ENCODE peak calls at places on chromosome 1, in four cellular contexts. K, D, X and R are unnamed samples.

GRCh38 chr1:234583755-234584430 is 26.1 kb downstream of the IRF2BP2 start:
- DNase-seq in K (no peak), D (no peak), X (peak; percentile 60), R (no peak)

GRCh38 chr1:224435318-224435763 is 744 bp upstream of the WDR26 start:
- DNase-seq in K (no peak), D (no peak), X (no peak), R (peak; percentile 41)

GRCh38 chr1:235999259-235999925 is 65.5 kb downstream of the NID1 start:
- DNase-seq in K (peak; percentile 33), D (peak; percentile 58), X (no peak), R (peak; percentile 57)

GRCh38 chr1:156815851-156816536 is 654 bp downstream of the SH2D2A start:
- DNase-seq in K (peak; percentile 16), D (no peak), X (no peak), R (no peak)

GRCh38 chr1:55141295-55141893 is 73.8 kb downstream of the USP24 start:
- DNase-seq in K (no peak), D (no peak), X (no peak), R (no peak)

GRCh38 chr1:44048816-44049215 is 17.6 kb upstream of the SLC6A9 start:
- DNase-seq in K (no peak), D (no peak), X (no peak), R (no peak)

GRCh38 chr1:20429296-20429695 is 56.7 kb downstream of the CAMK2N1 start:
- DNase-seq in K (no peak), D (no peak), X (no peak), R (no peak)

GRCh38 chr1:211549092-211549749 is 29.7 kb downstream of the SLC30A1 start:
- DNase-seq in K (no peak), D (no peak), X (peak; percentile 18), R (no peak)

GRCh38 chr1:248098529-248098928 is 3.5 kb downstream of the OR2L13 start:
- DNase-seq in K (no peak), D (no peak), X (no peak), R (no peak)

GRCh38 chr1:154975409-154976205 is 1.1 kb downstream of the CKS1B start:
- DNase-seq in K (peak; percentile 34), D (no peak), X (peak; percentile 55), R (peak; percentile 75)

GRCh38 chr1:236066828-236067386 is 2.0 kb upstream of the NID1 start:
- DNase-seq in K (peak; percentile 25), D (peak; percentile 52), X (peak; percentile 43), R (peak; percentile 53)

GRCh38 chr1:163585796-163586195 is 264.0 kb downstream of the NUF2 start:
- DNase-seq in K (no peak), D (no peak), X (no peak), R (no peak)

GRCh38 chr1:16012590-16013219 is 5.1 kb downstream of the HSPB7 start:
- DNase-seq in K (peak; percentile 31), D (peak; percentile 15), X (peak; percentile 88), R (peak; percentile 34)

GRCh38 chr1:24720152-24720551 is 25.1 kb upstream of the CLIC4 start:
- DNase-seq in K (no peak), D (no peak), X (peak; percentile 42), R (no peak)

GRCh38 chr1:162562452-162562828 is 918 bp downstream of the UAP1 start:
- DNase-seq in K (no peak), D (no peak), X (no peak), R (no peak)

GRCh38 chr1:205518616-205519540 is 14.4 kb downstream of the CDK18 start:
- DNase-seq in K (no peak), D (no peak), X (peak; percentile 82), R (no peak)

GRCh38 chr1:17586172-17586963 is 46.9 kb downstream of the ARHGEF10L start:
- DNase-seq in K (no peak), D (no peak), X (no peak), R (no peak)

GRCh38 chr1:148367596-148367995 is 115.5 kb downstream of the PPIAL4G start:
- DNase-seq in K (no peak), D (no peak), X (no peak), R (no peak)

GRCh38 chr1:85596531-85596930 is 16.0 kb downstream of the CCN1 start:
- DNase-seq in K (no peak), D (no peak), X (no peak), R (no peak)

GRCh38 chr1:169048043-169048442 is 58.4 kb upstream of the ATP1B1 start:
- DNase-seq in K (no peak), D (no peak), X (no peak), R (no peak)

GRCh38 chr1:1084372-1085170 is 10.5 kb upstream of the RNF223 start:
- DNase-seq in K (no peak), D (no peak), X (peak; percentile 23), R (no peak)

GRCh38 chr1:30809514-30810263 is 52.1 kb upstream of the LAPTM5 start:
- DNase-seq in K (no peak), D (no peak), X (no peak), R (no peak)

GRCh38 chr1:53754484-53755312 is 15.7 kb upstream of the GLIS1 start:
- DNase-seq in K (no peak), D (no peak), X (no peak), R (peak; percentile 47)

GRCh38 chr1:200258447-200259375 is 151.1 kb downstream of the ZNF281 start:
- DNase-seq in K (peak; percentile 17), D (no peak), X (no peak), R (peak; percentile 54)

GRCh38 chr1:24355466-24355865 is 36.3 kb downstream of the GRHL3 start:
- DNase-seq in K (no peak), D (no peak), X (no peak), R (no peak)

GRCh38 chr1:236774926-236775325 is 20.2 kb upstream of the MTR start:
- DNase-seq in K (no peak), D (no peak), X (no peak), R (no peak)

GRCh38 chr1:27862671-27863551 is 9.4 kb upstream of the THEMIS2 start:
- DNase-seq in K (no peak), D (no peak), X (no peak), R (no peak)

GRCh38 chr1:238649200-238649599 is 737.2 kb upstream of the CHRM3 start:
- DNase-seq in K (no peak), D (no peak), X (no peak), R (no peak)

GRCh38 chr1:151862604-151863003 is 9.1 kb upstream of the THEM5 start:
- DNase-seq in K (no peak), D (no peak), X (no peak), R (no peak)

GRCh38 chr1:80988896-80989295 is 811.8 kb upstream of the ADGRL2 start:
- DNase-seq in K (no peak), D (no peak), X (no peak), R (no peak)

GRCh38 chr1:34744851-34745250 is 10.0 kb upstream of the GJB5 start:
- DNase-seq in K (no peak), D (no peak), X (no peak), R (no peak)

GRCh38 chr1:168217664-168218063 is 8.1 kb upstream of the SFT2D2 start:
- DNase-seq in K (no peak), D (no peak), X (no peak), R (no peak)

GRCh38 chr1:108082741-108083562 is 117.2 kb downstream of the SLC25A24 start:
- DNase-seq in K (peak; percentile 23), D (no peak), X (no peak), R (no peak)

DNA sequence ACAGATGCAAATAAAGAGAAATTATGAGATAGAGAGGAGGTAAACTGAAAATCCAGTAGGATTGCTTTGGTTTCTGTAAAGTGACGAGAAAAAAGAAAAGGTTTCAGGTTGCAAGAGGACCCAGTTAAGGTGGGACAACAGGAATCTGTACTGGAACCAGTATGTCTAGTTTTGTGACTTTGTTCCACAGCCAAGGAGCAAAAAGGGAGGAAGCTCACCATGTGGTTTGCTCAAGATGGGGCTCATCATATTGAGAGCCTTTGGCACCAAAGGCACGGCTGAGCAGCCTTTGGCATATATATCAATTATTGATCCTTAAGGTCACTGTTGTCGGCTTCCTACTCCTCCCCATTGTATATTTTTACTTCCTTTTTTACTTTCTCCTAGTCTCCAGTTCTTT is 1.8 kb upstream of the ZDHHC18 start:
- DNase-seq in K (no peak), D (no peak), X (no peak), R (no peak)
- H3K27ac ChIP-seq in K (peak overlapping the region; percentile 98), D (peak overlapping the region; percentile 4), X (no peak overlapping the region), R (peak overlapping the region; percentile 87)

GRCh38 chr1:52139817-52140540 is 1.9 kb upstream of the ZFYVE9 start:
- DNase-seq in K (no peak), D (no peak), X (no peak), R (no peak)
- H3K4me3 ChIP-seq in K (peak overlapping the region; percentile 5), D (no peak overlapping the region), X (no peak overlapping the region), R (peak overlapping the region; percentile 13)

GRCh38 chr1:12597792-12598191 is 20.2 kb downstream of the DHRS3 start:
- DNase-seq in K (no peak), D (no peak), X (peak; percentile 89), R (no peak)
- H3K27me3 ChIP-seq in K (no peaks in the 10 kb centered on the region), D (no peaks in the 10 kb centered on the region), X (no peaks in the 10 kb centered on the region), R (no peaks in the 10 kb centered on the region)

GRCh38 chr1:90176530-90176929 is 181.6 kb downstream of the ZNF326 start:
- DNase-seq in K (no peak), D (no peak), X (no peak), R (no peak)

GRCh38 chr1:90175490-90176157 is 180.7 kb downstream of the ZNF326 start:
- DNase-seq in K (no peak), D (no peak), X (no peak), R (no peak)

GRCh38 chr1:90174246-90174645 is 179.3 kb downstream of the ZNF326 start:
- DNase-seq in K (no peak), D (no peak), X (no peak), R (no peak)
- H3K27ac ChIP-seq in K (no peak overlapping the region), D (no peak overlapping the region), X (no peak overlapping the region), R (no peak overlapping the region)

GRCh38 chr1:184037849-184038591 is 492 bp upstream of the COLGALT2 start:
- DNase-seq in K (no peak), D (no peak), X (no peak), R (no peak)

GRCh38 chr1:184034761-184035379 is 2.7 kb downstream of the COLGALT2 start:
- DNase-seq in K (no peak), D (no peak), X (no peak), R (no peak)

GRCh38 chr1:184036517-184036949 is 995 bp downstream of the COLGALT2 start:
- DNase-seq in K (no peak), D (no peak), X (no peak), R (no peak)

GRCh38 chr1:184033711-184034167 is 3.8 kb downstream of the COLGALT2 start:
- DNase-seq in K (no peak), D (no peak), X (no peak), R (no peak)

GRCh38 chr1:184035719-184036516 is 1.6 kb downstream of the COLGALT2 start:
- DNase-seq in K (no peak), D (no peak), X (no peak), R (no peak)
- H3K4me3 ChIP-seq in K (peak overlapping the region; percentile 47), D (peak overlapping the region; percentile 45), X (peak overlapping the region; percentile 70), R (no peak overlapping the region)